ENCODE peak calls at places on chromosome 2, in six cellular contexts. H is posterior cingulate gyrus, S is HepG2, G is foreskin fibroblast, J is stromal cell of bone marrow, M is hepatic stellate cell. I is an unnamed sample.

GRCh38 chr2:10378189-10378588 is 69.9 kb downstream of the ODC1 start:
- DNase-seq in J (no peak), S (no peak), M (no peak), G (no peak), H (no peak), I (no peak)

GRCh38 chr2:236833501-236834186 is 252.0 kb upstream of the COPS8 start:
- DNase-seq in S (no peak), M (no peak), G (no peak), H (no peak), J (no peak), I (peak; percentile 62)

GRCh38 chr2:149536649-149537048 is 50.9 kb downstream of the MMADHC start:
- DNase-seq in G (no peak), J (no peak), S (no peak), H (no peak), M (no peak), I (no peak)

GRCh38 chr2:170878505-170878904 is 50.5 kb upstream of the GORASP2 start:
- DNase-seq in G (no peak), H (no peak), S (peak; percentile 10), J (no peak), M (no peak), I (no peak)

GRCh38 chr2:11359865-11360264 is 15.4 kb upstream of the ROCK2 start:
- DNase-seq in S (no peak), G (no peak), J (no peak), H (no peak), M (no peak), I (no peak)

GRCh38 chr2:161238264-161238558 is 70.0 kb upstream of the PSMD14 start:
- DNase-seq in J (no peak), G (peak; percentile 26), M (no peak), S (no peak), H (no peak), I (no peak)

GRCh38 chr2:118539290-118539689 is 308.2 kb downstream of the EN1 start:
- DNase-seq in G (peak; percentile 42), S (peak; percentile 14), J (peak; percentile 21), M (peak; percentile 11), H (no peak), I (peak; percentile 45)

GRCh38 chr2:137888845-137889244 is 75.4 kb upstream of the HNMT start:
- DNase-seq in S (peak; percentile 63), J (no peak), G (peak; percentile 28), H (peak; percentile 55), M (peak; percentile 3), I (peak; percentile 22)

GRCh38 chr2:184031402-184032147 is 566.8 kb upstream of the ZNF804A start:
- DNase-seq in S (no peak), J (no peak), G (no peak), M (no peak), H (no peak), I (no peak)

GRCh38 chr2:81389203-81389602 is 1084.7 kb upstream of the LRRTM1 start:
- DNase-seq in G (no peak), H (no peak), M (no peak), J (no peak), S (no peak), I (no peak)

GRCh38 chr2:74003494-74004211 is 18.9 kb downstream of the TET3 start:
- DNase-seq in H (peak; percentile 67), S (no peak), M (peak; percentile 90), J (peak; percentile 63), G (peak; percentile 93), I (peak; percentile 67)

GRCh38 chr2:119481501-119482455 is 42.5 kb downstream of the SCTR start:
- DNase-seq in H (no peak), M (no peak), G (no peak), J (no peak), S (no peak), I (no peak)

GRCh38 chr2:33208400-33208799 is 261.6 kb downstream of the LTBP1 start:
- DNase-seq in H (no peak), S (no peak), M (no peak), G (no peak), J (no peak), I (no peak)

GRCh38 chr2:64533882-64534281 is 9.8 kb downstream of the AFTPH start:
- DNase-seq in M (no peak), S (no peak), G (no peak), J (no peak), H (no peak), I (no peak)

GRCh38 chr2:100757621-100758394 is 62.1 kb upstream of the NPAS2 start:
- DNase-seq in J (peak; percentile 59), G (peak; percentile 91), H (no peak), S (peak; percentile 66), M (peak; percentile 64), I (peak; percentile 70)

GRCh38 chr2:140506606-140507005 is 1624.2 kb downstream of the LRP1B start:
- DNase-seq in J (peak; percentile 41), H (no peak), G (peak; percentile 87), M (peak; percentile 1), S (no peak), I (no peak)

GRCh38 chr2:181073896-181074295 is 93.5 kb downstream of the UBE2E3 start:
- DNase-seq in J (no peak), S (no peak), H (no peak), M (no peak), G (no peak), I (no peak)

GRCh38 chr2:231717281-231718180 is 9.2 kb downstream of the PTMA start:
- DNase-seq in M (peak; percentile 80), H (no peak), J (peak; percentile 69), G (peak; percentile 73), S (peak; percentile 67), I (peak; percentile 52)

I was measured in Daoy.